ENCODE peak calls at places on chromosomes 16 and 17, in six cellular contexts. F is HCT116, W is H1, Y is HepG2, V is GM12878, I is K562. S is an unnamed sample.

GRCh38 chr17:8173871-8174322 is 2.3 kb downstream of the TMEM107 start:
- DNase-seq in W (no peak), V (no peak), I (no peak), F (no peak), Y (no peak), S (no peak)

GRCh38 chr16:12137344-12138094 is 161.0 kb downstream of the SNX29 start:
- DNase-seq in F (no peak), I (no peak), W (no peak), Y (no peak), V (no peak), S (no peak)

GRCh38 chr17:73429440-73430164 is 117.8 kb upstream of the CDC42EP4 start:
- DNase-seq in V (peak), W (peak), F (peak), Y (peak), I (peak), S (peak)

GRCh38 chr17:28518132-28518531 is 12.0 kb downstream of the FOXN1 start:
- DNase-seq in F (no peak), Y (no peak), W (no peak), V (no peak), I (no peak), S (no peak)

GRCh38 chr16:11389631-11390565 is 44.6 kb downstream of the RMI2 start:
- DNase-seq in V (no peak), I (no peak), Y (no peak), F (no peak), W (no peak), S (no peak)

GRCh38 chr16:578870-579405 is 9.2 kb downstream of the PIGQ start:
- DNase-seq in Y (peak), W (peak), I (peak), V (no peak), F (no peak), S (no peak)

GRCh38 chr16:180921-181667 is 835 bp downstream of the HBQ1 start:
- DNase-seq in W (peak), V (peak), Y (peak), I (peak), F (peak), S (peak)

GRCh38 chr17:55794681-55795080 is 43.8 kb downstream of the PCTP start:
- DNase-seq in W (no peak), I (no peak), V (no peak), Y (no peak), F (no peak), S (no peak)

GRCh38 chr17:2054262-2054739 is 602 bp upstream of the HIC1 start:
- DNase-seq in F (no peak), W (no peak), V (no peak), I (no peak), Y (no peak), S (no peak)

GRCh38 chr17:5467416-5467815 is 1.4 kb downstream of the DHX33 start:
- DNase-seq in F (no peak), V (no peak), I (no peak), W (no peak), Y (no peak), S (no peak)

GRCh38 chr17:15091825-15092224 is 173.3 kb downstream of the PMP22 start:
- DNase-seq in F (peak), I (no peak), W (no peak), V (no peak), Y (no peak), S (no peak)

GRCh38 chr17:82876602-82877391 is 37.0 kb upstream of the ZNF750 start:
- DNase-seq in F (peak), Y (peak), I (peak), W (no peak), V (no peak), S (no peak)

GRCh38 chr16:29808219-29808900 is 2.0 kb downstream of the MAZ start:
- DNase-seq in F (no peak), W (no peak), I (no peak), Y (no peak), V (no peak), S (no peak)

GRCh38 chr17:67386965-67387551 is 10.0 kb downstream of the PITPNC1 start:
- DNase-seq in F (peak), V (no peak), I (peak), W (no peak), Y (peak), S (no peak)

GRCh38 chr17:50956750-50957523 is 90.8 kb upstream of the TOB1 start:
- DNase-seq in W (no peak), F (peak), Y (peak), V (no peak), I (peak), S (peak)

GRCh38 chr17:61410555-61411089 is 11.0 kb downstream of the TBX2 start:
- DNase-seq in F (no peak), W (no peak), I (no peak), Y (no peak), V (no peak), S (peak)

GRCh38 chr16:2482181-2483107 is 7.5 kb downstream of the TBC1D24 start:
- DNase-seq in W (no peak), Y (no peak), V (no peak), F (no peak), I (peak), S (no peak)

GRCh38 chr17:56902350-56902749 is 11.5 kb downstream of the TRIM25 start:
- DNase-seq in W (no peak), Y (no peak), V (no peak), I (no peak), F (no peak), S (no peak)

GRCh38 chr17:32931686-32932085 is 3.7 kb downstream of the TMEM98 start:
- DNase-seq in I (no peak), F (no peak), Y (no peak), V (no peak), W (no peak), S (no peak)
- TF ChIP-seq ZNF274 in I (no peak), F (no peak), Y (no peak), V (no peak), W (no peak), S (no peak)

GRCh38 chr16:22323998-22324786 is 27.0 kb downstream of the POLR3E start:
- DNase-seq in W (no peak), I (no peak), F (no peak), V (no peak), Y (no peak), S (no peak)

GRCh38 chr16:22323173-22323997 is 26.2 kb downstream of the POLR3E start:
- DNase-seq in F (no peak), V (no peak), W (no peak), Y (no peak), I (peak), S (no peak)

GRCh38 chr16:22321340-22322001 is 24.3 kb downstream of the POLR3E start:
- DNase-seq in I (peak), Y (peak), F (peak), V (peak), W (no peak), S (peak)

GRCh38 chr16:22322021-22322471 is 24.8 kb downstream of the POLR3E start:
- DNase-seq in V (no peak), Y (no peak), W (no peak), I (peak), F (no peak), S (no peak)

GRCh38 chr16:22322741-22323140 is 25.5 kb downstream of the POLR3E start:
- DNase-seq in Y (no peak), V (no peak), W (no peak), I (no peak), F (no peak), S (no peak)
- TF ChIP-seq YY1 in Y (no peak), V (no peak), W (no peak), I (no peak), F (no peak), S (no peak)

GRCh38 chr16:16033208-16033717 is 83.8 kb downstream of the ABCC1 start:
- DNase-seq in W (no peak), F (no peak), I (no peak), V (no peak), Y (no peak), S (no peak)
- H3K9ac ChIP-seq in W (no peak), F (no peak), I (no peak), V (no peak), Y (no peak), S (no peak)

GRCh38 chr17:9792181-9792840 is 919 bp upstream of the DHRS7C start:
- DNase-seq in Y (no peak), F (no peak), I (no peak), V (no peak), W (no peak), S (no peak)

GRCh38 chr17:9788582-9788981 is 2.8 kb downstream of the DHRS7C start:
- DNase-seq in W (no peak), Y (no peak), I (no peak), F (no peak), V (no peak), S (no peak)

DNA sequence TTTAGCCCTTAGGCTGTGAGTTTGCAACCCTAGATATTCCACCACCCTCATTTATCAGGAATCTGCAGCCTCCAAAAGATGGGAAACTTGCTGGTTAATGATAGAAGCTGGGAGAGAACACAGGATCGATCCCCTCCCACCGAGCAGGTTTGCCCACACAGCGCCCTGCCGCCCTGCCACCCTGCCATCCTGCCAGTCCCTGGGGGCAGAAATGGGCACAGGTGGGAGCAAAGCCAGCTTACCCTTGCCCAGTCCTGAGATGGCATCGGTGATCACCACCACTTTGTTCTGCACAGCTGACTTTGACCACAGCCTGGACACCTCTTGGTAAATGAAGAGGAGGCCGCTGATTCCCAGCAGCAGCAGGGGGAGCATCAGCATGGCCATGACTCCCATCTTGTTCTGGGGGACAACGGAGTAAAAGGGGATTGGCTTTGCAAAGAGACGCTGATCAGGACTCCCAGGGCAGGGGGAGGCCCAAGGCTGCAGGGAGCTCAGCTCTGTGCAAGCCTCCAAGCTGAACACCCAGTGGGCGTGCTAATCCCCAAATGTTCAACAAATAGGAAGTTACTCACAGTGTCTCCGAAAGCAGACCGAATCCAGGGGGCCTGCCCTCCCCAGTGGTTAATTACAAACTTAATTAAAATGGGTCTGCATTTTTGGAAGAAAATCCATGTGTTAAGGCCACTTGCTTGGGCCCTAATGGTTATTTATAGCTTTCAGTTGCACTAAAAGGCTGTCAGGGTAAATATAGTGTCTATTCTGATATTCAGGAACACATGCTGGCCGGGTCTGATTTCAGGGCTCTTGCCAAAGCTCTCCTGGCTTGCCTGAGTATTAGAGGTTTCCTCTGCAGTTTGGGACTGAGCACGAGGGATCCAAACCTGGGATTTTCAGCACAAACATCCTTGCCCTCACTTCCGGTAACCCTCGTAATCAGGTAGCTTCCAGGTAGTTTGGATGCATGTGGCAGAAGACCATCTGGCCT is at the start of gene DHRS7C:
- DNase-seq in W (no peak), Y (no peak), I (no peak), V (no peak), F (no peak), S (no peak)
- TF ChIP-seq ZNF274 in W (no peak), Y (no peak), I (no peak), V (no peak), F (no peak), S (no peak)

DNA sequence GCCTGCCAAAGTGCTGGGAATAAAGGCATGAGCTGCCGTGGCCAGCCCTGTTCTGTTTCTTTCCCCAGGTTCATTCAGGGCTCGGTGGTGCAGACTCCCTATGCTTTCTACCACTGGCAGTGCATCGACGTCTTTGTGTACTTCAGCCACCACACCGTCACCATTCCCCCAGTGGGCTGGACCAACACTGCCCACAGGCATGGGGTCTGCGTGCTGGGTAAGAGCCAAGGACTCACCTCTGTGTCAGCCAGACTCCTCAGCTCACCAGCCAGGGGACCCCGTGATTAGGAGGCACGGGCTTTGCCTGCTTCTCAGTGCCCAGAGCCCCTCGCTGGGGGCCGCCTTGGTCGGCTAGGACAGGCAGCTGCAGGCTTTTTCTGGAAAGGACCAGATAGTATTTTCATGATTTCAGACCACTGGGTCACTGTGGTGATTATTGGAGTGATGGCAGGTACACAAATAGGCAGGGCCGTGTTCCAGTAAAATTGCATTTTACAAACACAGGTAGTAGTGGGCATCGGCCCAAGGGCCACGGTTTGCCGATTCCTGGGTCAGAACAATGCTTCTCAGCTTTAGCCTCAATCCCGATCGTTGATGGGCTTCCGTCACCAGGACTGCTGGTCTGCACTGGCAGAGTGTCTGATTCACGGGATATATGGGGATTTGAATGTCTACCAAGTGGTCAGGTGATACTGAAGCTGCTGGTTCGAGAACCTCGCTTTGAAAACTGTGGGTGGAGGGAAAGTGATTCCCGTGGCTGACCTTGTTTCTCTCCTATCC is 5.0 kb downstream of the ENGASE start:
- DNase-seq in W (no peak), V (no peak), Y (no peak), I (no peak), F (no peak), S (no peak)
- TF ChIP-seq YY1 in W (no peak), V (no peak), Y (no peak), I (no peak), F (no peak), S (no peak)

S was measured in NT2/D1.